ENCODE peak calls at places on chromosomes 4 and X, in four cellular contexts. L is NCI-H1092, K is B cell, T is transverse colon. X is an unnamed sample.

GRCh38 chrX:135923353-135923752 is 29.8 kb downstream of the SAGE1 start:
- DNase-seq in L (no peak), K (no peak), T (no peak), X (no peak)

GRCh38 chr4:94511591-94511990 is 59.8 kb downstream of the PDLIM5 start:
- DNase-seq in L (no peak), K (no peak), T (no peak), X (no peak)

GRCh38 chrX:129593137-129593536 is 53.1 kb downstream of the OCRL start:
- DNase-seq in L (no peak), K (no peak), T (no peak), X (no peak)

GRCh38 chr4:51836531-51836930 is 6.4 kb upstream of the DCUN1D4 start:
- DNase-seq in L (no peak), K (no peak), T (no peak), X (no peak)

GRCh38 chrX:147912093-147912801 is 528 bp downstream of the FMR1 start:
- DNase-seq in L (peak), K (peak), T (peak), X (peak)

GRCh38 chr4:104966349-104967033 is 180.2 kb upstream of the TET2 start:
- DNase-seq in L (no peak), K (no peak), T (peak), X (peak)

GRCh38 chr4:74284074-74284473 is 24.2 kb upstream of the EPGN start:
- DNase-seq in L (no peak), K (no peak), T (no peak), X (no peak)

GRCh38 chrX:17738002-17738713 is 865 bp downstream of the SCML1 start:
- DNase-seq in L (peak), K (peak), T (peak), X (peak)

GRCh38 chr4:187128971-187129370 is 405.3 kb upstream of the FAT1 start:
- DNase-seq in L (no peak), K (no peak), T (no peak), X (no peak)

GRCh38 chr4:102827674-102828496 is 534 bp upstream of the UBE2D3 start:
- DNase-seq in L (peak), K (peak), T (peak), X (peak)

GRCh38 chr4:1663549-1663948 is 20.6 kb downstream of the FAM53A start:
- DNase-seq in L (no peak), K (no peak), T (no peak), X (no peak)

GRCh38 chr4:42282081-42282901 is 115.0 kb upstream of the SHISA3 start:
- DNase-seq in L (peak), K (peak), T (no peak), X (peak)

GRCh38 chrX:905828-906566 is 275.4 kb downstream of the SHOX start:
- DNase-seq in L (no peak), K (no peak), T (no peak), X (no peak)

GRCh38 chr4:17094811-17095210 is 196.4 kb upstream of the LDB2 start:
- DNase-seq in L (no peak), K (no peak), T (no peak), X (no peak)

GRCh38 chr4:52655505-52655904 is 3.6 kb downstream of the USP46 start:
- DNase-seq in L (no peak), K (no peak), T (no peak), X (no peak)

GRCh38 chrX:24014388-24015018 is 12.5 kb downstream of the KLHL15 start:
- DNase-seq in L (no peak), K (no peak), T (no peak), X (no peak)

GRCh38 chr4:87309625-87310024 is 13.1 kb downstream of the HSD17B13 start:
- DNase-seq in L (no peak), K (no peak), T (no peak), X (no peak)

GRCh38 chr4:156998500-156999174 is 27.0 kb upstream of the PDGFC start:
- DNase-seq in L (no peak), K (no peak), T (no peak), X (no peak)

GRCh38 chrX:28576117-28576516 is 11.1 kb upstream of the IL1RAPL1 start:
- DNase-seq in L (no peak), K (no peak), T (no peak), X (no peak)

GRCh38 chr4:53649357-53649756 is 58.1 kb upstream of the LNX1 start:
- DNase-seq in L (no peak), K (no peak), T (no peak), X (no peak)

GRCh38 chr4:3179126-3179706 is 69.7 kb upstream of the MSANTD1 start:
- DNase-seq in L (no peak), K (no peak), T (no peak), X (no peak)

GRCh38 chr4:133151681-133152329 is 2.7 kb downstream of the PCDH10 start:
- DNase-seq in L (no peak), K (peak), T (no peak), X (no peak)

GRCh38 chr4:52853351-52853750 is 8.8 kb upstream of the RASL11B start:
- DNase-seq in L (no peak), K (no peak), T (no peak), X (no peak)

X was measured in GM06990.